ENCODE peak calls at places on chromosomes 4 and X, in four cellular contexts. One of them, this sample, is unnamed.

GRCh38 chr4:145734051-145734450 is 54.1 kb downstream of the C4orf51 start:
- DNase-seq in H1: no peak
- DNase-seq in SK-N-SH: no peak
- DNase-seq in HepG2: no peak
- DNase-seq in this sample: no peak

GRCh38 chr4:26032142-26032541 is 118.1 kb downstream of the SMIM20 start:
- DNase-seq in HepG2: no peak
- DNase-seq in H1: no peak
- DNase-seq in SK-N-SH: no peak
- DNase-seq in this sample: no peak

GRCh38 chr4:472881-473574 is 25.9 kb downstream of the ZNF721 start:
- DNase-seq in H1: no peak
- DNase-seq in HepG2: no peak
- DNase-seq in SK-N-SH: peak
- DNase-seq in this sample: peak

GRCh38 chrX:101429934-101430333 is 21.9 kb downstream of the HNRNPH2 start:
- DNase-seq in SK-N-SH: no peak
- DNase-seq in H1: no peak
- DNase-seq in HepG2: no peak
- DNase-seq in this sample: no peak

GRCh38 chr4:34108456-34108855 is 2135.9 kb downstream of the ARAP2 start:
- DNase-seq in SK-N-SH: no peak
- DNase-seq in H1: no peak
- DNase-seq in HepG2: no peak
- DNase-seq in this sample: no peak

GRCh38 chrX:136647969-136648368 is at the start of gene CD40LG:
- DNase-seq in SK-N-SH: no peak
- DNase-seq in H1: no peak
- DNase-seq in HepG2: no peak
- DNase-seq in this sample: no peak

GRCh38 chr4:2451036-2451520 is 17.8 kb upstream of the RNF4 start:
- DNase-seq in SK-N-SH: no peak
- DNase-seq in HepG2: no peak
- DNase-seq in H1: no peak
- DNase-seq in this sample: no peak

GRCh38 chr4:23774932-23775331 is 114.9 kb downstream of the PPARGC1A start:
- DNase-seq in HepG2: no peak
- DNase-seq in SK-N-SH: no peak
- DNase-seq in H1: no peak
- DNase-seq in this sample: no peak

GRCh38 chr4:6500481-6501135 is 28.2 kb upstream of the PPP2R2C start:
- DNase-seq in SK-N-SH: no peak
- DNase-seq in H1: no peak
- DNase-seq in HepG2: no peak
- DNase-seq in this sample: no peak

GRCh38 chr4:2142630-2143427 is 83.7 kb downstream of the NAT8L start:
- DNase-seq in SK-N-SH: no peak
- DNase-seq in H1: no peak
- DNase-seq in HepG2: no peak
- DNase-seq in this sample: no peak

GRCh38 chrX:72020788-72021187 is 110.1 kb downstream of the NHSL2 start:
- DNase-seq in HepG2: no peak
- DNase-seq in H1: no peak
- DNase-seq in SK-N-SH: no peak
- DNase-seq in this sample: no peak

GRCh38 chr4:978957-979701 is 5.8 kb upstream of the DGKQ start:
- DNase-seq in HepG2: peak
- DNase-seq in SK-N-SH: no peak
- DNase-seq in H1: no peak
- DNase-seq in this sample: no peak

GRCh38 chr4:98618670-98619069 is 39.7 kb downstream of the TSPAN5 start:
- DNase-seq in H1: no peak
- DNase-seq in HepG2: no peak
- DNase-seq in SK-N-SH: no peak
- DNase-seq in this sample: no peak

GRCh38 chrX:1911401-1912131 is 296.7 kb downstream of the ASMT start:
- DNase-seq in H1: no peak
- DNase-seq in SK-N-SH: no peak
- DNase-seq in HepG2: no peak
- DNase-seq in this sample: no peak

GRCh38 chr4:7785017-7785416 is 154.6 kb downstream of the AFAP1 start:
- DNase-seq in SK-N-SH: peak
- DNase-seq in H1: no peak
- DNase-seq in HepG2: no peak
- DNase-seq in this sample: no peak

GRCh38 chr4:40309250-40309774 is 25.8 kb upstream of the CHRNA9 start:
- DNase-seq in SK-N-SH: peak
- DNase-seq in H1: peak
- DNase-seq in HepG2: peak
- DNase-seq in this sample: peak

GRCh38 chrX:44890247-44890646 is 17.3 kb downstream of the KDM6A start:
- DNase-seq in H1: no peak
- DNase-seq in SK-N-SH: no peak
- DNase-seq in HepG2: no peak
- DNase-seq in this sample: no peak

GRCh38 chr4:76984127-76984526 is 34.6 kb downstream of the SEPTIN11 start:
- DNase-seq in H1: no peak
- DNase-seq in HepG2: peak
- DNase-seq in SK-N-SH: peak
- DNase-seq in this sample: peak

GRCh38 chr4:244471-244870 is 60.8 kb downstream of the ZNF732 start:
- DNase-seq in H1: peak
- DNase-seq in SK-N-SH: no peak
- DNase-seq in HepG2: peak
- DNase-seq in this sample: peak

GRCh38 chrX:54452920-54453319 is 12.7 kb downstream of the TSR2 start:
- DNase-seq in HepG2: peak
- DNase-seq in H1: no peak
- DNase-seq in SK-N-SH: peak
- DNase-seq in this sample: peak

GRCh38 chrX:138073626-138074025 is 507.7 kb downstream of the ZIC3 start:
- DNase-seq in H1: no peak
- DNase-seq in SK-N-SH: no peak
- DNase-seq in HepG2: no peak
- DNase-seq in this sample: no peak

GRCh38 chr4:93228021-93228420 is 600.5 kb upstream of the ATOH1 start:
- DNase-seq in SK-N-SH: no peak
- DNase-seq in HepG2: no peak
- DNase-seq in H1: no peak
- DNase-seq in this sample: no peak

GRCh38 chrX:65668362-65669310 is 1.2 kb downstream of the MSN start:
- DNase-seq in HepG2: no peak
- DNase-seq in SK-N-SH: peak
- DNase-seq in H1: no peak
- DNase-seq in this sample: no peak

GRCh38 chr4:149718500-149718899 is 97.1 kb downstream of the IQCM start:
- DNase-seq in SK-N-SH: no peak
- DNase-seq in H1: no peak
- DNase-seq in HepG2: no peak
- DNase-seq in this sample: no peak

GRCh38 chr4:1367230-1367935 is 20.4 kb downstream of the UVSSA start:
- DNase-seq in H1: no peak
- DNase-seq in HepG2: no peak
- DNase-seq in SK-N-SH: no peak
- DNase-seq in this sample: no peak

GRCh38 chrX:147803948-147804347 is 107.8 kb upstream of the FMR1 start:
- DNase-seq in H1: no peak
- DNase-seq in SK-N-SH: peak
- DNase-seq in HepG2: peak
- DNase-seq in this sample: peak

GRCh38 chr4:30716671-30717207 is 3.4 kb upstream of the PCDH7 start:
- DNase-seq in SK-N-SH: no peak
- DNase-seq in H1: no peak
- DNase-seq in HepG2: no peak
- DNase-seq in this sample: peak

GRCh38 chrX:105483011-105483410 is 262.5 kb upstream of the TEX13A start:
- DNase-seq in SK-N-SH: no peak
- DNase-seq in H1: no peak
- DNase-seq in HepG2: no peak
- DNase-seq in this sample: no peak

GRCh38 chrX:79146552-79147390 is 2.3 kb downstream of the GPR174 start:
- DNase-seq in H1: no peak
- DNase-seq in SK-N-SH: no peak
- DNase-seq in HepG2: no peak
- DNase-seq in this sample: no peak

GRCh38 chr4:7156273-7157139 is 35.8 kb upstream of the SORCS2 start:
- DNase-seq in H1: no peak
- DNase-seq in HepG2: no peak
- DNase-seq in SK-N-SH: peak
- DNase-seq in this sample: no peak

GRCh38 chrX:20693071-20693470 is 426.4 kb upstream of the RPS6KA3 start:
- DNase-seq in HepG2: no peak
- DNase-seq in SK-N-SH: no peak
- DNase-seq in H1: no peak
- DNase-seq in this sample: no peak

GRCh38 chr4:183831026-183831446 is 74.1 kb upstream of the STOX2 start:
- DNase-seq in H1: no peak
- DNase-seq in HepG2: no peak
- DNase-seq in SK-N-SH: no peak
- DNase-seq in this sample: no peak

GRCh38 chr4:48634688-48635308 is 144.7 kb downstream of the ZAR1 start:
- DNase-seq in HepG2: no peak
- DNase-seq in SK-N-SH: no peak
- DNase-seq in H1: no peak
- DNase-seq in this sample: no peak

GRCh38 chrX:10781847-10782530 is 161.6 kb upstream of the MID1 start:
- DNase-seq in H1: no peak
- DNase-seq in HepG2: no peak
- DNase-seq in SK-N-SH: no peak
- DNase-seq in this sample: no peak

GRCh38 chr4:177574446-177574845 is 132.2 kb upstream of the AGA start:
- DNase-seq in HepG2: no peak
- DNase-seq in SK-N-SH: no peak
- DNase-seq in H1: no peak
- DNase-seq in this sample: no peak

GRCh38 chr4:56469489-56470210 is 2.2 kb downstream of the SRP72 start:
- DNase-seq in HepG2: no peak
- DNase-seq in H1: no peak
- DNase-seq in SK-N-SH: no peak
- DNase-seq in this sample: no peak

GRCh38 chrX:17007134-17007768 is 60.8 kb downstream of the REPS2 start:
- DNase-seq in H1: no peak
- DNase-seq in SK-N-SH: peak
- DNase-seq in HepG2: peak
- DNase-seq in this sample: no peak
- TF ChIP-seq JUND in H1: no peak
- TF ChIP-seq JUND in SK-N-SH: no peak
- TF ChIP-seq JUND in HepG2: no peak
- TF ChIP-seq JUND in this sample: no peak

DNA sequence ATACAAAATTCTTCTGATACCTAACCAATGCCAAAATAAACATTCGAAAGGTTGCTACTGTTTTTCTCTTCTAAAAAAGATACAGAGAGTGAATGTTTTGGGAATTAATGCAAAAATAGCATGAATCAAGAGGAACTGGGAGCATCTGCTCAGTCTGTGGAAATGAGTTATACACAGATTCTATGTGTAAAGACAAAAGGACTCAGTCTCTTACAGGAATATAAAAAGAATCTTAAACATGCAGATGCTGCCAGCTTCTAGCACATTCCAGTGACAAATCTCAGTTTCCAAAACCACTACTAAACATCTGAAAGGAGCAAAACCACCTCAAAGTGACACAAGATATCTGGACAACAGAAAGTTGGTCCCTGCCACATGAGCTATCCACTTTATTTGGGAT is 55.0 kb downstream of the PAPSS1 start:
- DNase-seq in H1: no peak
- DNase-seq in SK-N-SH: no peak
- DNase-seq in HepG2: no peak
- DNase-seq in this sample: no peak
- TF ChIP-seq JUND in H1: no peak
- TF ChIP-seq JUND in SK-N-SH: no peak
- TF ChIP-seq JUND in HepG2: no peak
- TF ChIP-seq JUND in this sample: no peak

GRCh38 chr4:84672177-84672576 is 89.2 kb downstream of the CDS1 start:
- DNase-seq in HepG2: no peak
- DNase-seq in H1: no peak
- DNase-seq in SK-N-SH: no peak
- DNase-seq in this sample: no peak
- TF ChIP-seq JUND in HepG2: no peak
- TF ChIP-seq JUND in H1: no peak
- TF ChIP-seq JUND in SK-N-SH: no peak
- TF ChIP-seq JUND in this sample: no peak

GRCh38 chrX:38368774-38369173 is 16.4 kb downstream of the OTC start:
- DNase-seq in H1: no peak
- DNase-seq in HepG2: no peak
- DNase-seq in SK-N-SH: no peak
- DNase-seq in this sample: no peak
- TF ChIP-seq JUND in H1: no peak
- TF ChIP-seq JUND in HepG2: no peak
- TF ChIP-seq JUND in SK-N-SH: no peak
- TF ChIP-seq JUND in this sample: no peak

GRCh38 chr4:151604238-151604637 is 156.6 kb downstream of the GATB start:
- DNase-seq in SK-N-SH: peak
- DNase-seq in H1: no peak
- DNase-seq in HepG2: no peak
- DNase-seq in this sample: peak
- TF ChIP-seq JUND in SK-N-SH: no peak
- TF ChIP-seq JUND in H1: no peak
- TF ChIP-seq JUND in HepG2: no peak
- TF ChIP-seq JUND in this sample: no peak

This sample was measured in T47D.